ENCODE peak calls at places on chromosomes 12 and 14, in eight cellular contexts. One of them, this sample, is unnamed.

GRCh38 chr12:89351489-89352241 is 636 bp downstream of the DUSP6 start:
- DNase-seq in AG09319: no peak
- DNase-seq in nephron progenitor cell: peak
- DNase-seq in fibroblast of lung: peak
- DNase-seq in cardiac fibroblast: no peak
- DNase-seq in right lobe of liver: peak
- DNase-seq in AG10803: peak
- DNase-seq in upper lobe of left lung: peak
- DNase-seq in this sample: peak

GRCh38 chr12:110269622-110270124 is 11.4 kb upstream of the ATP2A2 start:
- DNase-seq in AG09319: peak
- DNase-seq in nephron progenitor cell: no peak
- DNase-seq in fibroblast of lung: peak
- DNase-seq in cardiac fibroblast: peak
- DNase-seq in right lobe of liver: no peak
- DNase-seq in AG10803: peak
- DNase-seq in upper lobe of left lung: no peak
- DNase-seq in this sample: no peak

GRCh38 chr12:75724913-75725312 is 213.5 kb upstream of the KRR1 start:
- DNase-seq in AG09319: peak
- DNase-seq in nephron progenitor cell: no peak
- DNase-seq in fibroblast of lung: peak
- DNase-seq in cardiac fibroblast: peak
- DNase-seq in right lobe of liver: no peak
- DNase-seq in AG10803: peak
- DNase-seq in upper lobe of left lung: no peak
- DNase-seq in this sample: no peak

GRCh38 chr12:50619610-50619958 is 114.8 kb downstream of the DIP2B start:
- DNase-seq in AG09319: no peak
- DNase-seq in nephron progenitor cell: no peak
- DNase-seq in fibroblast of lung: no peak
- DNase-seq in cardiac fibroblast: no peak
- DNase-seq in right lobe of liver: no peak
- DNase-seq in AG10803: no peak
- DNase-seq in upper lobe of left lung: no peak
- DNase-seq in this sample: no peak

GRCh38 chr12:44287545-44287944 is 451.7 kb downstream of the TMEM117 start:
- DNase-seq in AG09319: no peak
- DNase-seq in nephron progenitor cell: no peak
- DNase-seq in fibroblast of lung: peak
- DNase-seq in cardiac fibroblast: peak
- DNase-seq in right lobe of liver: no peak
- DNase-seq in AG10803: peak
- DNase-seq in upper lobe of left lung: no peak
- DNase-seq in this sample: no peak

GRCh38 chr14:51002406-51002984 is 58.2 kb upstream of the PYGL start:
- DNase-seq in AG09319: no peak
- DNase-seq in nephron progenitor cell: no peak
- DNase-seq in fibroblast of lung: no peak
- DNase-seq in cardiac fibroblast: no peak
- DNase-seq in right lobe of liver: no peak
- DNase-seq in AG10803: no peak
- DNase-seq in upper lobe of left lung: no peak
- DNase-seq in this sample: no peak

GRCh38 chr12:70049596-70050360 is 193.5 kb upstream of the CNOT2 start:
- DNase-seq in AG09319: no peak
- DNase-seq in nephron progenitor cell: no peak
- DNase-seq in fibroblast of lung: no peak
- DNase-seq in cardiac fibroblast: no peak
- DNase-seq in right lobe of liver: no peak
- DNase-seq in AG10803: no peak
- DNase-seq in upper lobe of left lung: no peak
- DNase-seq in this sample: no peak

GRCh38 chr12:57164966-57165365 is 17.5 kb upstream of the LRP1-AS start:
- DNase-seq in AG09319: no peak
- DNase-seq in nephron progenitor cell: no peak
- DNase-seq in fibroblast of lung: peak
- DNase-seq in cardiac fibroblast: peak
- DNase-seq in right lobe of liver: no peak
- DNase-seq in AG10803: peak
- DNase-seq in upper lobe of left lung: no peak
- DNase-seq in this sample: no peak

GRCh38 chr12:52224154-52224553 is 8.9 kb upstream of the KRT7 start:
- DNase-seq in AG09319: no peak
- DNase-seq in nephron progenitor cell: no peak
- DNase-seq in fibroblast of lung: no peak
- DNase-seq in cardiac fibroblast: peak
- DNase-seq in right lobe of liver: no peak
- DNase-seq in AG10803: peak
- DNase-seq in upper lobe of left lung: no peak
- DNase-seq in this sample: no peak

GRCh38 chr12:7107181-7108041 is 1.6 kb downstream of the C1RL start:
- DNase-seq in AG09319: no peak
- DNase-seq in nephron progenitor cell: no peak
- DNase-seq in fibroblast of lung: no peak
- DNase-seq in cardiac fibroblast: peak
- DNase-seq in right lobe of liver: no peak
- DNase-seq in AG10803: peak
- DNase-seq in upper lobe of left lung: no peak
- DNase-seq in this sample: no peak

GRCh38 chr12:51065530-51065929 is 17.4 kb downstream of the LETMD1 start:
- DNase-seq in AG09319: no peak
- DNase-seq in nephron progenitor cell: no peak
- DNase-seq in fibroblast of lung: no peak
- DNase-seq in cardiac fibroblast: no peak
- DNase-seq in right lobe of liver: no peak
- DNase-seq in AG10803: no peak
- DNase-seq in upper lobe of left lung: no peak
- DNase-seq in this sample: no peak

GRCh38 chr12:15558915-15559528 is 230.2 kb downstream of the EPS8 start:
- DNase-seq in AG09319: no peak
- DNase-seq in nephron progenitor cell: no peak
- DNase-seq in fibroblast of lung: peak
- DNase-seq in cardiac fibroblast: peak
- DNase-seq in right lobe of liver: no peak
- DNase-seq in AG10803: peak
- DNase-seq in upper lobe of left lung: no peak
- DNase-seq in this sample: no peak

GRCh38 chr14:77124345-77125274 is 17.0 kb downstream of the ZDHHC22 start:
- DNase-seq in AG09319: no peak
- DNase-seq in nephron progenitor cell: peak
- DNase-seq in fibroblast of lung: peak
- DNase-seq in cardiac fibroblast: peak
- DNase-seq in right lobe of liver: peak
- DNase-seq in AG10803: no peak
- DNase-seq in upper lobe of left lung: peak
- DNase-seq in this sample: peak

GRCh38 chr12:93883436-93884154 is 206.4 kb downstream of the CRADD start:
- DNase-seq in AG09319: no peak
- DNase-seq in nephron progenitor cell: no peak
- DNase-seq in fibroblast of lung: peak
- DNase-seq in cardiac fibroblast: peak
- DNase-seq in right lobe of liver: no peak
- DNase-seq in AG10803: peak
- DNase-seq in upper lobe of left lung: no peak
- DNase-seq in this sample: no peak

GRCh38 chr12:41932470-41932991 is 212.1 kb downstream of the GXYLT1 start:
- DNase-seq in AG09319: no peak
- DNase-seq in nephron progenitor cell: peak
- DNase-seq in fibroblast of lung: peak
- DNase-seq in cardiac fibroblast: peak
- DNase-seq in right lobe of liver: peak
- DNase-seq in AG10803: no peak
- DNase-seq in upper lobe of left lung: peak
- DNase-seq in this sample: peak

GRCh38 chr14:103654619-103655018 is 25.6 kb downstream of the KLC1 start:
- DNase-seq in AG09319: no peak
- DNase-seq in nephron progenitor cell: no peak
- DNase-seq in fibroblast of lung: no peak
- DNase-seq in cardiac fibroblast: no peak
- DNase-seq in right lobe of liver: no peak
- DNase-seq in AG10803: no peak
- DNase-seq in upper lobe of left lung: no peak
- DNase-seq in this sample: no peak

GRCh38 chr14:103659631-103660030 is 30.6 kb downstream of the KLC1 start:
- DNase-seq in AG09319: no peak
- DNase-seq in nephron progenitor cell: no peak
- DNase-seq in fibroblast of lung: no peak
- DNase-seq in cardiac fibroblast: no peak
- DNase-seq in right lobe of liver: no peak
- DNase-seq in AG10803: no peak
- DNase-seq in upper lobe of left lung: no peak
- DNase-seq in this sample: no peak

GRCh38 chr14:103656031-103656757 is 27.2 kb downstream of the KLC1 start:
- DNase-seq in AG09319: no peak
- DNase-seq in nephron progenitor cell: no peak
- DNase-seq in fibroblast of lung: no peak
- DNase-seq in cardiac fibroblast: peak
- DNase-seq in right lobe of liver: no peak
- DNase-seq in AG10803: peak
- DNase-seq in upper lobe of left lung: no peak
- DNase-seq in this sample: no peak

GRCh38 chr14:103657466-103657865 is 28.5 kb downstream of the KLC1 start:
- DNase-seq in AG09319: peak
- DNase-seq in nephron progenitor cell: no peak
- DNase-seq in fibroblast of lung: peak
- DNase-seq in cardiac fibroblast: peak
- DNase-seq in right lobe of liver: no peak
- DNase-seq in AG10803: peak
- DNase-seq in upper lobe of left lung: no peak
- DNase-seq in this sample: no peak

DNA sequence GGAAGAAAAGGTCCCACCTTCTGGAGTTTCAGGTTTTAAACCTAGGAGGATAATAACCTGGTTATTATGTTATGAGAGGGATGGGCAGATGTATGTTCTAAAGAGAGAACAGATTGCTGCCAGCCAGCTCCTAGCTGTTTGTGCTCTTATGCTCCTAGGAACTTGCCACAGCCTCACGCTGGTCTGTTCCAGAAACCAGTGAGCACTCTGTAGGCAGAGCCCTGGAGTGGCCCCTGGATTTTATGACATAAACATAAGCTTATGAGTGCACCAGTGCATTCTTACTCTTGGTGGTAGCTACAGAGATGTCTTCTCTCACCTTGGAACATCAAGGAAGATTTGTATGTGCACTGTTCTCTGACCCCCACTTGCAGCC is 27.7 kb downstream of the KLC1 start:
- DNase-seq in AG09319: no peak
- DNase-seq in nephron progenitor cell: no peak
- DNase-seq in fibroblast of lung: no peak
- DNase-seq in cardiac fibroblast: no peak
- DNase-seq in right lobe of liver: no peak
- DNase-seq in AG10803: no peak
- DNase-seq in upper lobe of left lung: no peak
- DNase-seq in this sample: no peak
- TF ChIP-seq CTCF in AG09319: no peak
- TF ChIP-seq CTCF in nephron progenitor cell: no peak
- TF ChIP-seq CTCF in fibroblast of lung: no peak
- TF ChIP-seq CTCF in cardiac fibroblast: no peak
- TF ChIP-seq CTCF in right lobe of liver: no peak
- TF ChIP-seq CTCF in AG10803: no peak
- TF ChIP-seq CTCF in upper lobe of left lung: no peak
- TF ChIP-seq CTCF in this sample: no peak

DNA sequence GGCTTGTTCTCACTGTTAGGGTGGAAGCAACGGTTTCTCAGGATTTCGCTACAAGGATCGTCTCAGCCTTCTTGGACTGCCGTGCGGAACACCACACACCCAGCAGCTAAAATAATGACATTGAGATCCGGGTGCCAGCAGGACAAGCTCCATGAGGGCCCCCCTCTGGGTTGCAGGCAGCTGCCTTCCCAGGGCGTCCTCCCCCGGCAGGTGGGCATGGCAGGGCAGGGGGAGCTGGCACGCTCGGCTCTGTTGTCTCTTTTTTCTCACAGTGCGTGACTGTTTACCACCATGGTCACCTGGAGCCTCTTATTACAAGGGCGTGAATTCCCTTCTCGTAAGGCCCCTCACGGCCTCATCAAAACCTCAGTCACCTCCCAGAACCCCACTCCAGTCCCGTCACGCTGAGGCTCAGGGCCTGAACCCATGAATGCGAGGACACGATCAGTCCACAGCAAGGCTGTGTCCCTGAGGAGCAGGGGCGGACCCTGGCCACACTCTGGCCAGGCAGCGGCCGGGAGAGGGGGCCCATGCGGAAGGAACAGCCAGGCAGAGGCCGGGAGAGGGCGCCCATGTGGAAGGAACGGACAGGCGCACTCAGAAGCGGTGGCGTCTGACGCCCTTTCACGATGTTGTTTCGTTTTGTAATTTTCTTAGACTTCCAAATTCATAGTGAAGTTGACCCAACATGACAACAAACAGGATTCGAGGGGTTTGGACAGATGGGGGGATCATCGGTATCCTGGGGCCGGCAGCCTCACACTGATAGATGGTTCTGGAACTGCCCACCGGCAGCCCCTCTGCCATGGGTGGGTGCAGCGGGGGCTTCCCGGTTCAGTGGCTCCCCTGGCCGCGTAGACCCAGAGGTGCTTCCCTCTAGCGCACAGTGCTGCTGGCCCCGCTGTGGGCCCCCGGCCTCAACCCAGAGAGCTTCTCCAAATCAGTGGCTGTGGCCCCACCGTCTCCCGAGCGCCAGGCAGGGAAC is 10.0 kb downstream of the LRCOL1 start:
- DNase-seq in AG09319: no peak
- DNase-seq in nephron progenitor cell: peak
- DNase-seq in fibroblast of lung: peak
- DNase-seq in cardiac fibroblast: peak
- DNase-seq in right lobe of liver: peak
- DNase-seq in AG10803: peak
- DNase-seq in upper lobe of left lung: peak
- DNase-seq in this sample: no peak
- TF ChIP-seq CTCF in AG09319: peak
- TF ChIP-seq CTCF in nephron progenitor cell: peak
- TF ChIP-seq CTCF in fibroblast of lung: peak
- TF ChIP-seq CTCF in cardiac fibroblast: peak
- TF ChIP-seq CTCF in right lobe of liver: peak
- TF ChIP-seq CTCF in AG10803: peak
- TF ChIP-seq CTCF in upper lobe of left lung: peak
- TF ChIP-seq CTCF in this sample: no peak

DNA sequence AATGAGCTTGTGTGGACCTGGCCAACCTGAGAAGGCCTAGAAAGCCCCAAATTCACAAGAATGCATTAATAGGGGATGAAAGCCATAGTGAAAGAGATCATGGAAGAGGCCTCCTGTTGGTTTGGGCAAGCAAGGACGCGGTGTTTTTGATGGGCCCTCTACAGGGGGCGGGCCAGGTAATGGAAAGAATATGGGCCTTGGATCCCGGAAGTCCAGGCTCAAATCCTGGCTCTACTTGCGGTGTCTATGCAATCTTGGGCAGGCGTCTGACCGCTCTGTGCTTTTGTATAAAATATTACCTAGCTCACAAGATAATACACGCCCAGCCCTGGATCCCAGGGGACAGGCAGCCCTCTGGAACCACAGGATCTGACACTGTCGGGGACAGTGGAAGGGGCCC is 41.1 kb upstream of the CLMN start:
- DNase-seq in AG09319: no peak
- DNase-seq in nephron progenitor cell: no peak
- DNase-seq in fibroblast of lung: no peak
- DNase-seq in cardiac fibroblast: no peak
- DNase-seq in right lobe of liver: no peak
- DNase-seq in AG10803: no peak
- DNase-seq in upper lobe of left lung: no peak
- DNase-seq in this sample: no peak
- TF ChIP-seq CTCF in AG09319: no peak
- TF ChIP-seq CTCF in nephron progenitor cell: no peak
- TF ChIP-seq CTCF in fibroblast of lung: no peak
- TF ChIP-seq CTCF in cardiac fibroblast: no peak
- TF ChIP-seq CTCF in right lobe of liver: no peak
- TF ChIP-seq CTCF in AG10803: no peak
- TF ChIP-seq CTCF in upper lobe of left lung: no peak
- TF ChIP-seq CTCF in this sample: no peak

GRCh38 chr14:91372680-91373495 is 44.7 kb downstream of the CCDC88C start:
- DNase-seq in AG09319: no peak
- DNase-seq in nephron progenitor cell: no peak
- DNase-seq in fibroblast of lung: no peak
- DNase-seq in cardiac fibroblast: no peak
- DNase-seq in right lobe of liver: no peak
- DNase-seq in AG10803: no peak
- DNase-seq in upper lobe of left lung: no peak
- DNase-seq in this sample: no peak
- TF ChIP-seq CTCF in AG09319: no peak
- TF ChIP-seq CTCF in nephron progenitor cell: no peak
- TF ChIP-seq CTCF in fibroblast of lung: no peak
- TF ChIP-seq CTCF in cardiac fibroblast: no peak
- TF ChIP-seq CTCF in right lobe of liver: no peak
- TF ChIP-seq CTCF in AG10803: no peak
- TF ChIP-seq CTCF in upper lobe of left lung: no peak
- TF ChIP-seq CTCF in this sample: no peak